ENCODE peak calls at places on chromosomes 6 and 20, in eight cellular contexts. H is H54; Q is HCT116; K is anterior cingulate cortex; G is activated CD4-positive, alpha-beta T cell treated with anti-CD3 and anti-CD28 coated beads for 36 hours; X is BJ; N is COR-L47; E is pancreas. I is an unnamed sample.

GRCh38 chr6:156190270-156190669 is 586.9 kb upstream of the ARID1B start:
- DNase-seq in Q (no peak), G (no peak), X (no peak), H (no peak), K (no peak), N (peak), E (peak), I (no peak)

GRCh38 chr6:34940030-34940434 is 51.0 kb downstream of the ANKS1A start:
- DNase-seq in K (no peak), G (no peak), Q (no peak), X (no peak), E (no peak), N (no peak), H (no peak), I (no peak)

GRCh38 chr6:43954311-43955131 is 172.7 kb downstream of the MRPL14 start:
- DNase-seq in K (no peak), H (no peak), E (peak), N (no peak), Q (no peak), X (no peak), G (no peak), I (no peak)

GRCh38 chr6:11161031-11161966 is 49.8 kb upstream of the ERVFRD-1 start:
- DNase-seq in K (no peak), X (no peak), H (peak), Q (no peak), E (no peak), N (no peak), G (no peak), I (no peak)

GRCh38 chr6:50724381-50725124 is 11.2 kb downstream of the TFAP2D start:
- DNase-seq in N (peak), H (no peak), K (no peak), E (no peak), G (no peak), X (no peak), Q (no peak), I (no peak)

GRCh38 chr6:10569392-10570127 is 48.4 kb downstream of the GCNT2 start:
- DNase-seq in K (no peak), X (no peak), N (no peak), G (no peak), Q (no peak), H (no peak), E (no peak), I (no peak)

GRCh38 chr6:105994522-105995402 is 91.4 kb upstream of the PRDM1 start:
- DNase-seq in E (peak), Q (peak), K (no peak), X (peak), N (no peak), H (peak), G (peak), I (peak)

GRCh38 chr6:138157986-138158638 is 3.6 kb upstream of the ARFGEF3 start:
- DNase-seq in E (no peak), X (no peak), K (no peak), N (no peak), Q (no peak), G (no peak), H (no peak), I (no peak)

GRCh38 chr20:61800359-61801064 is 265.2 kb downstream of the TAF4 start:
- DNase-seq in K (no peak), E (peak), G (no peak), N (no peak), Q (no peak), X (no peak), H (no peak), I (no peak)

GRCh38 chr20:52948491-52948890 is 23.7 kb upstream of the TSHZ2 start:
- DNase-seq in G (no peak), K (no peak), Q (no peak), N (no peak), E (no peak), H (no peak), X (no peak), I (no peak)

GRCh38 chr6:89830385-89830809 is 717 bp downstream of the CASP8AP2 start:
- DNase-seq in G (peak), N (no peak), E (no peak), K (no peak), X (no peak), H (no peak), Q (no peak), I (no peak)

GRCh38 chr20:33653218-33653899 is 8.8 kb upstream of the C20orf144 start:
- DNase-seq in N (peak), Q (peak), G (peak), X (peak), E (peak), H (no peak), K (peak), I (peak)

GRCh38 chr6:1524040-1524480 is 85.7 kb upstream of the FOXC1 start:
- DNase-seq in K (peak), X (no peak), H (no peak), G (peak), Q (peak), E (no peak), N (no peak), I (no peak)